ENCODE peak calls at places on chromosome 14, in five cellular contexts. L, M, U, B and K are unnamed samples.

GRCh38 chr14:89947344-89947743 is 7.2 kb downstream of the EFCAB11 start:
- DNase-seq in L (no peak), M (no peak), U (no peak), B (no peak), K (no peak)

GRCh38 chr14:95313707-95314106 is 6.0 kb downstream of the CLMN start:
- DNase-seq in L (peak; percentile 92), M (peak; percentile 63), U (peak; percentile 78), B (peak; percentile 61), K (peak; percentile 83)

GRCh38 chr14:28308727-28309126 is 457.9 kb upstream of the FOXG1 start:
- DNase-seq in L (no peak), M (no peak), U (no peak), B (no peak), K (no peak)

GRCh38 chr14:68787235-68787727 is 5.6 kb downstream of the ZFP36L1 start:
- DNase-seq in L (peak; percentile 85), M (no peak), U (no peak), B (peak; percentile 44), K (no peak)

GRCh38 chr14:57087841-57088240 is 180.9 kb downstream of the EXOC5 start:
- DNase-seq in L (no peak), M (no peak), U (no peak), B (no peak), K (no peak)

GRCh38 chr14:68282479-68283377 is 463.1 kb downstream of the RAD51B start:
- DNase-seq in L (no peak), M (no peak), U (no peak), B (no peak), K (no peak)

GRCh38 chr14:99539503-99539902 is 58.3 kb downstream of the CCNK start:
- DNase-seq in L (no peak), M (no peak), U (no peak), B (no peak), K (no peak)

GRCh38 chr14:69262516-69262915 is 2.6 kb downstream of the GALNT16 start:
- DNase-seq in L (no peak), M (no peak), U (no peak), B (no peak), K (no peak)

GRCh38 chr14:72611956-72612500 is 281.9 kb downstream of the DPF3 start:
- DNase-seq in L (peak; percentile 10), M (no peak), U (no peak), B (no peak), K (no peak)

GRCh38 chr14:26594148-26594547 is 3.7 kb downstream of the NOVA1 start:
- DNase-seq in L (no peak), M (no peak), U (no peak), B (no peak), K (no peak)

GRCh38 chr14:20179218-20179617 is 11.5 kb upstream of the OR11G2 start:
- DNase-seq in L (no peak), M (no peak), U (no peak), B (no peak), K (no peak)

GRCh38 chr14:31070431-31070830 is 44.3 kb upstream of the STRN3 start:
- DNase-seq in L (no peak), M (no peak), U (no peak), B (no peak), K (no peak)

GRCh38 chr14:35631071-35631805 is 97.3 kb downstream of the INSM2 start:
- DNase-seq in L (no peak), M (no peak), U (no peak), B (no peak), K (no peak)

GRCh38 chr14:20934148-20934762 is 21.0 kb upstream of the RNASE2 start:
- DNase-seq in L (no peak), M (no peak), U (no peak), B (peak; percentile 36), K (peak; percentile 70)

GRCh38 chr14:95304342-95304741 is 15.4 kb downstream of the CLMN start:
- DNase-seq in L (no peak), M (no peak), U (no peak), B (no peak), K (no peak)

GRCh38 chr14:40601063-40601462 is 1005.6 kb upstream of the LRFN5 start:
- DNase-seq in L (no peak), M (no peak), U (no peak), B (no peak), K (no peak)

GRCh38 chr14:97298331-97298730 is 501.1 kb downstream of the VRK1 start:
- DNase-seq in L (no peak), M (no peak), U (no peak), B (no peak), K (no peak)

GRCh38 chr14:37546621-37547447 is 48.2 kb downstream of the FOXA1 start:
- DNase-seq in L (no peak), M (no peak), U (no peak), B (no peak), K (no peak)

GRCh38 chr14:54857830-54858269 is 44.8 kb downstream of the GCH1 start:
- DNase-seq in L (no peak), M (no peak), U (no peak), B (no peak), K (no peak)

GRCh38 chr14:78135450-78135891 is 34.7 kb upstream of the NRXN3 start:
- DNase-seq in L (no peak), M (no peak), U (no peak), B (no peak), K (no peak)

GRCh38 chr14:102362084-102362483 is 606 bp downstream of the CINP start:
- DNase-seq in L (no peak), M (no peak), U (no peak), B (no peak), K (no peak)

GRCh38 chr14:94945615-94946014 is 175.7 kb upstream of the GSC start:
- DNase-seq in L (no peak), M (no peak), U (no peak), B (no peak), K (no peak)

GRCh38 chr14:68420354-68420753 is 372.5 kb downstream of the ZFP36L1 start:
- DNase-seq in L (no peak), M (no peak), U (no peak), B (no peak), K (no peak)

GRCh38 chr14:77303417-77304156 is 17.1 kb downstream of the POMT2 start:
- DNase-seq in L (no peak), M (no peak), U (no peak), B (no peak), K (no peak)

GRCh38 chr14:64800000-64800399 is 79.7 kb downstream of the SPTB start:
- DNase-seq in L (no peak), M (no peak), U (no peak), B (peak; percentile 41), K (no peak)

GRCh38 chr14:100733152-100733850 is 6.6 kb downstream of the DLK1 start:
- DNase-seq in L (peak; percentile 18), M (peak; percentile 9), U (no peak), B (no peak), K (peak; percentile 32)

GRCh38 chr14:88799522-88799921 is 6.8 kb upstream of the EML5 start:
- DNase-seq in L (no peak), M (no peak), U (no peak), B (no peak), K (no peak)

GRCh38 chr14:46008348-46008747 is 643.2 kb downstream of the RPL10L start:
- DNase-seq in L (no peak), M (no peak), U (no peak), B (no peak), K (no peak)

GRCh38 chr14:59208224-59208814 is 19.9 kb downstream of the DAAM1 start:
- DNase-seq in L (no peak), M (no peak), U (no peak), B (no peak), K (no peak)

GRCh38 chr14:76151398-76152332 is at the start of gene GPATCH2L:
- DNase-seq in L (peak; percentile 97), M (peak; percentile 98), U (peak; percentile 96), B (peak; percentile 96), K (peak; percentile 97)

GRCh38 chr14:76154539-76155126 is 2.9 kb downstream of the GPATCH2L start:
- DNase-seq in L (no peak), M (no peak), U (no peak), B (no peak), K (no peak)

GRCh38 chr14:76152333-76152681 is 585 bp downstream of the GPATCH2L start:
- DNase-seq in L (peak; percentile 82), M (peak; percentile 71), U (peak; percentile 74), B (peak; percentile 58), K (peak; percentile 77)

GRCh38 chr14:76149196-76149595 is 2.5 kb upstream of the GPATCH2L start:
- DNase-seq in L (no peak), M (no peak), U (no peak), B (no peak), K (no peak)

DNA sequence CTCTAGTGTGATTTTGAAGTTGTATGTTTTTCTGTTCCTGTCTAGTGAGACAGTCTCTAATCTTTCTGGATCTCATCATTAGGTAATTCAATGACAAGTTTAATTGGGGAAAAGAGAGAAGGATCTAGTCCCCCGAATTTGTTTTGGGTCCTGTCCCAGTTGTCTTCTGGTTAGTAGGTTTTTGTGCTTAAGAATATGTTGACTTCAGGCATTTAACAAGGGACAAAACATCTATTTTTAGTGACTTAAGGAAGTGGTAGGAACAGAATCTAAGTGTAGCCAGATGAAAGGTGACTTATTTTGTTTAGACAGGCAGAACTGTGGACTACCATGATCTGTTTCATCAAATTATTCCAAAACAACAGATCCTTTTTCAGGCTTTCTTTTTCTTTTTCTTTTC is 2.2 kb downstream of the GPATCH2L start:
- DNase-seq in L (no peak), M (no peak), U (no peak), B (no peak), K (no peak)
- H3K4me3 ChIP-seq in L (no peak overlapping the region), M (no peak overlapping the region), U (no peak overlapping the region), B (no peak overlapping the region), K (no peak overlapping the region)

GRCh38 chr14:61564623-61565091 is 130.7 kb upstream of the HIF1A start:
- DNase-seq in L (no peak), M (no peak), U (no peak), B (no peak), K (no peak)
- TF ChIP-seq CTCF in L (no peak), M (no peak), U (no peak), B (no peak), K (no peak)

DNA sequence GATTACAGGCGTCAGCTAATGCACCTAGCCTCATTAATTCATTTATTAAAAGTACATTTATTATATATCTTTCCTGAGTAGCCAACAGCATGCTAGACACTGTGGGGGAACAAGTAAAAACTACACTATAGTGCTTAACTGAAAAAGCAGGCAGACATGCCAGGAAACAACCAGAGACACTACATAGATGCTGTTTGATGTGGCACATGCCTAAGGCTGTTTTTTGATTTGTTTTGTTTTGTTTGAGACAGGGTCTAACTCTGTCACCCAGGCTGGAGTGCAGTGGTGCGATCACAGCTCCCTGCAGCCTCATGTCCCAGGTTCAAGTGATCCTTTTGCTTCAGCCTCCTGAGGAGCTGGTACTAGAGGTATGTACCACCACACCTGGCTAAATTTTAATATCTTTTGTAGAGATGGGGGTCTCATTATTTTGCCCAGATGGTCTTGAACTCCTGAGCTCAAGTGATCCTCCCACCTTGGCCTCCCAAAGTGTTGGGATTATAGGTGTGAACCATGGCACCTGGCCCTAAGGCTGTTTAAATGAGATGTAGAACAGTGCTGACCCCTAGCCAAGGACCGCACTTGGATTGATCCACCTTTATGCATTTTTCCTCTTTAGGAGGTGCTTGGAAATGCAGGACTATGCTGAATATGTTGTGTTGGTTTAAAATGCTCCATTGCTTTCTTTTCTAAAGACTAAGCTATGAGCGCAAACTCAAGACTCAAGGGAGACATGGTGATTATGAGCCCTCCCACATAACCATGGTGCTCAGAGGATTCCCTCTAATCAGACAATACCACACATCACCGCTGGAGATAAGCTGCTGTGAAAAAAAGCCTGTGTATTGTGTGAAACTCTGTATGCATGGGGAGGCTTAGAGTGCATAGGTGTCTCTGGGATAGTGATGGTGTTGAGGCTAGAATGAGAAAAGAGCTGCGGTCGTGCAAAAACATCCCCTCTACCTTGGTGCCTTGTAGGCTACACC is 10.5 kb upstream of the C14orf93 start:
- DNase-seq in L (no peak), M (no peak), U (no peak), B (no peak), K (no peak)
- H3K4me1 ChIP-seq in L (no peaks in the 10 kb centered on the region), M (no peaks in the 10 kb centered on the region), U (no peaks in the 10 kb centered on the region), B (no peaks in the 10 kb centered on the region), K (no peaks in the 10 kb centered on the region)

GRCh38 chr14:93329965-93330608 is 2.7 kb downstream of the BTBD7 start:
- DNase-seq in L (no peak), M (no peak), U (no peak), B (no peak), K (no peak)
- H3K4me3 ChIP-seq in L (no peak overlapping the region), M (no peak overlapping the region), U (no peak overlapping the region), B (peak overlapping the region; percentile 23), K (no peak overlapping the region)